ENCODE peak calls at places on chromosomes 5 and 9, in six cellular contexts. X is hypothalamus, A is H4, H is left lung, Z is pancreas, O is NCI-H1694 treated with DMSO at 0.1 percent for 48 hours. R is an unnamed sample.

GRCh38 chr5:167284491-167284890 is 1007.0 kb upstream of the WWC1 start:
- DNase-seq in X (no peak), H (no peak), Z (no peak), O (no peak), A (peak; percentile 11), R (peak; percentile 61)

GRCh38 chr5:122612901-122613300 is 162.0 kb upstream of the SNX2 start:
- DNase-seq in X (no peak), O (no peak), H (no peak), A (no peak), Z (no peak), R (no peak)

GRCh38 chr9:94967481-94967880 is 241.0 kb downstream of the AOPEP start:
- DNase-seq in O (no peak), X (no peak), A (no peak), Z (no peak), H (no peak), R (no peak)

GRCh38 chr5:172293745-172294342 is 10.3 kb upstream of the UBTD2 start:
- DNase-seq in H (no peak), Z (no peak), X (no peak), A (no peak), O (no peak), R (no peak)

GRCh38 chr5:153222956-153223355 is 267.5 kb upstream of the GRIA1 start:
- DNase-seq in O (no peak), Z (no peak), A (no peak), X (no peak), H (no peak), R (peak; percentile 51)

GRCh38 chr9:114176601-114177295 is 21.4 kb downstream of the COL27A1 start:
- DNase-seq in X (no peak), Z (peak; percentile 34), A (no peak), O (no peak), H (no peak), R (no peak)

GRCh38 chr5:143004361-143004802 is 234.2 kb downstream of the ARHGAP26 start:
- DNase-seq in H (no peak), A (no peak), O (no peak), X (no peak), Z (no peak), R (no peak)

GRCh38 chr5:145104106-145104505 is 731.0 kb downstream of the PRELID2 start:
- DNase-seq in Z (no peak), X (no peak), O (no peak), A (no peak), H (no peak), R (no peak)

GRCh38 chr5:136631176-136631575 is 265.8 kb upstream of the TRPC7 start:
- DNase-seq in H (no peak), A (peak; percentile 82), O (no peak), Z (no peak), X (no peak), R (no peak)

GRCh38 chr9:26725573-26725972 is 167.0 kb downstream of the CAAP1 start:
- DNase-seq in O (no peak), Z (no peak), H (no peak), X (no peak), A (no peak), R (no peak)

GRCh38 chr9:72443855-72444254 is 77.6 kb upstream of the TMC1 start:
- DNase-seq in X (no peak), O (no peak), A (no peak), Z (no peak), H (no peak), R (no peak)

GRCh38 chr9:109329274-109330258 is 8.7 kb upstream of the EPB41L4B start:
- DNase-seq in O (no peak), Z (peak; percentile 91), H (peak; percentile 81), X (no peak), A (peak; percentile 77), R (peak; percentile 64)

GRCh38 chr5:94782376-94782775 is 163.9 kb downstream of the SLF1 start:
- DNase-seq in H (no peak), X (no peak), O (no peak), A (no peak), Z (no peak), R (no peak)

GRCh38 chr5:96548941-96549340 is 113.2 kb upstream of the CAST start:
- DNase-seq in O (no peak), X (no peak), A (no peak), Z (no peak), H (no peak), R (no peak)

GRCh38 chr5:148746826-148747535 is 79.4 kb upstream of the ADRB2 start:
- DNase-seq in X (no peak), A (no peak), Z (no peak), O (no peak), H (no peak), R (no peak)

GRCh38 chr5:11300736-11301135 is 539.7 kb upstream of the DAP start:
- DNase-seq in A (no peak), Z (no peak), X (no peak), H (no peak), O (no peak), R (no peak)